ENCODE peak calls at places on chromosomes 3 and 15, in nine cellular contexts. M is fibroblast of pulmonary artery, L is astrocyte, N is Calu3, K is progenitor cell of endocrine pancreas, T is type B pancreatic cell, D is psoas muscle, P is foreskin fibroblast, W is lower lobe of right lung. Z is an unnamed sample.

GRCh38 chr3:48425281-48425812 is 4.5 kb downstream of the PLXNB1 start:
- DNase-seq in P (no peak), W (no peak), L (no peak), K (no peak), T (no peak), M (no peak), D (no peak), N (no peak), Z (no peak)

GRCh38 chr3:58659051-58659675 is 7.4 kb downstream of the FAM3D start:
- DNase-seq in M (peak; percentile 73), N (peak; percentile 38), D (no peak), L (no peak), K (no peak), P (peak; percentile 40), T (no peak), W (no peak), Z (no peak)

GRCh38 chr3:33717616-33717865 is 513 bp downstream of the CLASP2 start:
- DNase-seq in L (peak; percentile 39), M (peak; percentile 67), D (no peak), N (peak; percentile 69), P (peak; percentile 83), W (peak; percentile 84), T (peak; percentile 77), K (peak; percentile 43), Z (peak; percentile 6)

GRCh38 chr3:45931476-45931875 is 11.8 kb upstream of the CXCR6 start:
- DNase-seq in W (no peak), P (no peak), T (no peak), L (no peak), K (no peak), D (no peak), N (no peak), M (no peak), Z (no peak)

GRCh38 chr3:182405752-182406151 is 387.6 kb upstream of the ATP11B start:
- DNase-seq in W (no peak), K (no peak), M (no peak), L (no peak), T (no peak), P (no peak), N (no peak), D (no peak), Z (no peak)

GRCh38 chr3:39783730-39784129 is 25.7 kb upstream of the MYRIP start:
- DNase-seq in T (no peak), P (no peak), K (no peak), M (no peak), D (no peak), N (no peak), L (no peak), W (no peak), Z (no peak)

GRCh38 chr3:133384331-133385027 is 15.4 kb upstream of the BFSP2 start:
- DNase-seq in N (peak; percentile 86), P (peak; percentile 69), T (peak; percentile 78), L (peak; percentile 26), D (peak; percentile 81), W (peak; percentile 63), K (peak; percentile 61), M (peak; percentile 72), Z (no peak)

GRCh38 chr3:158918008-158918407 is 116.2 kb downstream of the MFSD1 start:
- DNase-seq in K (peak; percentile 47), D (no peak), T (no peak), M (peak; percentile 67), N (peak; percentile 89), W (no peak), P (peak; percentile 90), L (peak; percentile 74), Z (peak; percentile 79)

GRCh38 chr3:29331830-29332637 is 51.2 kb downstream of the RBMS3 start:
- DNase-seq in N (no peak), D (no peak), W (no peak), K (no peak), P (peak; percentile 57), M (no peak), L (no peak), T (no peak), Z (no peak)

GRCh38 chr3:15051531-15051930 is 13.6 kb downstream of the MRPS25 start:
- DNase-seq in K (peak; percentile 21), L (no peak), D (peak; percentile 63), W (peak; percentile 53), N (peak; percentile 63), M (peak; percentile 46), P (peak; percentile 56), T (no peak), Z (no peak)

GRCh38 chr3:114554716-114555115 is 260.9 kb downstream of the TIGIT start:
- DNase-seq in T (no peak), D (no peak), W (no peak), L (no peak), M (peak; percentile 22), N (no peak), P (no peak), K (no peak), Z (no peak)

GRCh38 chr15:64842099-64842940 is 605 bp downstream of the PLEKHO2 start:
- DNase-seq in K (no peak), T (no peak), W (no peak), M (peak; percentile 49), N (no peak), P (peak; percentile 56), D (peak; percentile 65), L (no peak), Z (no peak)

GRCh38 chr15:68558318-68559305 is 20.2 kb upstream of the CORO2B start:
- DNase-seq in M (no peak), K (no peak), N (peak; percentile 36), W (no peak), T (no peak), L (no peak), D (no peak), P (peak; percentile 45), Z (no peak)

GRCh38 chr3:96488708-96489107 is 325.7 kb upstream of the EPHA6 start:
- DNase-seq in K (no peak), D (no peak), P (no peak), W (no peak), M (no peak), T (no peak), N (no peak), L (no peak), Z (no peak)

GRCh38 chr15:56844463-56844862 is 74.0 kb upstream of the TCF12 start:
- DNase-seq in W (no peak), M (no peak), T (no peak), D (no peak), P (no peak), K (no peak), N (no peak), L (no peak), Z (no peak)

GRCh38 chr3:53196575-53197407 is 35.8 kb downstream of the PRKCD start:
- DNase-seq in P (peak; percentile 44), L (peak; percentile 39), N (no peak), T (no peak), K (no peak), D (no peak), M (peak; percentile 69), W (peak; percentile 67), Z (no peak)

GRCh38 chr3:114498779-114499370 is 205.0 kb downstream of the TIGIT start:
- DNase-seq in N (peak; percentile 76), P (peak; percentile 71), D (no peak), K (no peak), W (no peak), T (no peak), L (peak; percentile 93), M (peak; percentile 87), Z (no peak)

GRCh38 chr3:8809341-8809740 is 39.9 kb upstream of the OXTR start:
- DNase-seq in K (no peak), L (no peak), M (no peak), P (no peak), N (no peak), D (no peak), W (no peak), T (no peak), Z (no peak)

GRCh38 chr3:50136714-50137405 is 18.3 kb upstream of the SEMA3F start:
- DNase-seq in T (no peak), N (no peak), M (no peak), W (no peak), L (no peak), P (no peak), K (no peak), D (peak; percentile 66), Z (peak; percentile 19)

GRCh38 chr3:67601919-67602608 is 52.3 kb downstream of the SUCLG2 start:
- DNase-seq in P (no peak), W (no peak), N (no peak), D (no peak), K (no peak), T (no peak), L (peak; percentile 18), M (no peak), Z (no peak)

GRCh38 chr3:67601385-67601784 is 53.0 kb downstream of the SUCLG2 start:
- DNase-seq in P (no peak), L (no peak), T (no peak), M (no peak), D (no peak), W (no peak), N (no peak), K (no peak), Z (no peak)

GRCh38 chr3:67602816-67603215 is 51.6 kb downstream of the SUCLG2 start:
- DNase-seq in T (no peak), M (no peak), P (no peak), W (no peak), N (no peak), D (no peak), L (no peak), K (no peak), Z (no peak)

GRCh38 chr3:67608034-67608433 is 46.4 kb downstream of the SUCLG2 start:
- DNase-seq in K (no peak), D (no peak), N (no peak), M (no peak), L (no peak), W (no peak), T (no peak), P (no peak), Z (no peak)

GRCh38 chr3:67605377-67605776 is 49.0 kb downstream of the SUCLG2 start:
- DNase-seq in W (no peak), P (peak; percentile 68), T (no peak), D (no peak), L (peak; percentile 78), M (peak; percentile 81), N (no peak), K (no peak), Z (peak; percentile 20)
- TF ChIP-seq CTCF in W (no peak), P (peak; percentile 59), T (no peak), D (no peak), L (peak; percentile 24), M (peak; percentile 65), N (no peak), K (no peak), Z (peak; percentile 50)

GRCh38 chr15:89003865-89004725 is 84.2 kb upstream of the ABHD2 start:
- DNase-seq in K (no peak), N (no peak), W (no peak), T (no peak), P (peak; percentile 63), M (peak; percentile 74), L (peak; percentile 42), D (peak; percentile 69), Z (no peak)
- TF ChIP-seq CTCF in K (peak; percentile 56), N (no peak), W (peak; percentile 19), T (peak; percentile 58), P (peak; percentile 36), M (peak; percentile 67), L (peak; percentile 18), D (peak; percentile 30), Z (peak; percentile 57)

GRCh38 chr3:150370129-150370602 is 37.9 kb upstream of the TSC22D2 start:
- DNase-seq in K (no peak), D (no peak), M (peak; percentile 93), P (peak; percentile 97), L (peak; percentile 96), N (peak; percentile 94), W (no peak), T (no peak), Z (peak; percentile 91)
- TF ChIP-seq CTCF in K (no peak), D (no peak), M (peak; percentile 24), P (peak; percentile 22), L (no peak), N (no peak), W (no peak), T (no peak), Z (peak; percentile 31)

GRCh38 chr3:125606291-125606690 is 11.0 kb upstream of the OSBPL11 start:
- DNase-seq in W (no peak), D (no peak), K (no peak), N (no peak), M (no peak), L (no peak), P (no peak), T (no peak), Z (no peak)
- TF ChIP-seq CTCF in W (no peak), D (no peak), K (no peak), N (no peak), M (no peak), L (no peak), P (no peak), T (no peak), Z (no peak)